ENCODE peak calls at places on chromosomes 1 and 21, in eight cellular contexts. P is mucosa of descending colon, D is fibroblast of pulmonary artery, J is astrocyte of the spinal cord, R is heart left ventricle, N is neural progenitor cell, T is fibroblast of the aortic adventitia, U is bronchial epithelial cell. M is an unnamed sample.

GRCh38 chr21:42024261-42024877 is 14.2 kb upstream of the ZBTB21 start:
- DNase-seq in P (no peak), D (no peak), J (no peak), R (no peak), N (no peak), T (no peak), U (no peak), M (no peak)

GRCh38 chr1:97743129-97743528 is 177.7 kb downstream of the DPYD start:
- DNase-seq in P (no peak), D (no peak), J (no peak), R (no peak), N (no peak), T (no peak), U (peak), M (no peak)

GRCh38 chr1:183124259-183124658 is 61.8 kb upstream of the LAMC2 start:
- DNase-seq in P (no peak), D (peak), J (no peak), R (no peak), N (no peak), T (no peak), U (no peak), M (no peak)

GRCh38 chr1:93813076-93813475 is 65.9 kb downstream of the DNTTIP2 start:
- DNase-seq in P (no peak), D (no peak), J (no peak), R (no peak), N (no peak), T (peak), U (peak), M (peak)

GRCh38 chr1:45355683-45356082 is 15.4 kb upstream of the MUTYH start:
- DNase-seq in P (no peak), D (no peak), J (no peak), R (no peak), N (no peak), T (no peak), U (peak), M (no peak)

GRCh38 chr21:35048183-35048601 is 910 bp downstream of the RUNX1 start:
- DNase-seq in P (no peak), D (no peak), J (no peak), R (peak), N (peak), T (no peak), U (no peak), M (no peak)

GRCh38 chr21:25175938-25176337 is 431.3 kb downstream of the MRPL39 start:
- DNase-seq in P (no peak), D (no peak), J (no peak), R (no peak), N (no peak), T (no peak), U (no peak), M (no peak)

GRCh38 chr21:33761104-33762036 is 119.1 kb downstream of the ITSN1 start:
- DNase-seq in P (no peak), D (peak), J (peak), R (no peak), N (no peak), T (peak), U (peak), M (peak)

GRCh38 chr1:20143318-20143717 is 4.2 kb downstream of the PLA2G2F start:
- DNase-seq in P (no peak), D (no peak), J (no peak), R (no peak), N (no peak), T (no peak), U (no peak), M (no peak)

GRCh38 chr1:183403386-183403957 is 14.7 kb downstream of the NMNAT2 start:
- DNase-seq in P (no peak), D (no peak), J (no peak), R (no peak), N (peak), T (no peak), U (no peak), M (no peak)

GRCh38 chr1:87513971-87514660 is 185.4 kb downstream of the LMO4 start:
- DNase-seq in P (no peak), D (no peak), J (no peak), R (no peak), N (no peak), T (no peak), U (peak), M (peak)

GRCh38 chr1:226633541-226634155 is 85.1 kb downstream of the STUM start:
- DNase-seq in P (no peak), D (no peak), J (no peak), R (peak), N (no peak), T (no peak), U (no peak), M (no peak)

GRCh38 chr1:21773585-21773984 is 9.4 kb downstream of the USP48 start:
- DNase-seq in P (no peak), D (no peak), J (no peak), R (no peak), N (no peak), T (no peak), U (no peak), M (no peak)

GRCh38 chr1:238104752-238105151 is 214.0 kb upstream of the ZP4 start:
- DNase-seq in P (no peak), D (no peak), J (no peak), R (no peak), N (no peak), T (no peak), U (no peak), M (no peak)

GRCh38 chr1:235563513-235563912 is 59.3 kb upstream of the B3GALNT2 start:
- DNase-seq in P (no peak), D (no peak), J (no peak), R (no peak), N (no peak), T (no peak), U (no peak), M (no peak)

GRCh38 chr1:228284521-228284920 is 76.7 kb downstream of the OBSCN start:
- DNase-seq in P (no peak), D (no peak), J (no peak), R (peak), N (no peak), T (no peak), U (no peak), M (no peak)

GRCh38 chr21:28521932-28522826 is 470.5 kb downstream of the LTN1 start:
- DNase-seq in P (no peak), D (peak), J (peak), R (no peak), N (peak), T (peak), U (peak), M (peak)

GRCh38 chr1:50930965-50931737 is 28.9 kb downstream of the FAF1 start:
- DNase-seq in P (no peak), D (no peak), J (no peak), R (no peak), N (no peak), T (no peak), U (no peak), M (peak)

GRCh38 chr1:162373541-162374375 is 2.9 kb downstream of the SPATA46 start:
- DNase-seq in P (no peak), D (peak), J (peak), R (no peak), N (no peak), T (no peak), U (no peak), M (peak)

GRCh38 chr1:101511501-101511900 is 274.7 kb downstream of the S1PR1 start:
- DNase-seq in P (no peak), D (no peak), J (no peak), R (no peak), N (no peak), T (no peak), U (peak), M (no peak)

GRCh38 chr21:16707274-16707673 is 805.6 kb upstream of the CXADR start:
- DNase-seq in P (no peak), D (no peak), J (no peak), R (no peak), N (no peak), T (no peak), U (no peak), M (no peak)

GRCh38 chr1:152109998-152110294 is 5.3 kb downstream of the TCHH start:
- DNase-seq in P (no peak), D (peak), J (no peak), R (no peak), N (no peak), T (no peak), U (no peak), M (no peak)

GRCh38 chr1:152112101-152112884 is 3.0 kb downstream of the TCHH start:
- DNase-seq in P (peak), D (peak), J (peak), R (peak), N (peak), T (peak), U (no peak), M (peak)

GRCh38 chr1:152111515-152111968 is 3.7 kb downstream of the TCHH start:
- DNase-seq in P (peak), D (peak), J (peak), R (no peak), N (peak), T (peak), U (no peak), M (peak)

GRCh38 chr1:152110365-152110859 is 4.8 kb downstream of the TCHH start:
- DNase-seq in P (peak), D (peak), J (peak), R (peak), N (peak), T (peak), U (peak), M (peak)

GRCh38 chr1:152110860-152111514 is 4.3 kb downstream of the TCHH start:
- DNase-seq in P (peak), D (peak), J (peak), R (no peak), N (peak), T (peak), U (peak), M (peak)
- H3K4me3 ChIP-seq in P (no peak), D (peak), J (peak), R (peak), N (peak), T (peak), U (peak), M (peak)

GRCh38 chr1:241424480-241424971 is 67.5 kb upstream of the RGS7 start:
- DNase-seq in P (no peak), D (no peak), J (no peak), R (no peak), N (no peak), T (no peak), U (no peak), M (no peak)

GRCh38 chr1:241419986-241420385 is 63.0 kb upstream of the RGS7 start:
- DNase-seq in P (no peak), D (no peak), J (no peak), R (no peak), N (no peak), T (peak), U (no peak), M (no peak)

DNA sequence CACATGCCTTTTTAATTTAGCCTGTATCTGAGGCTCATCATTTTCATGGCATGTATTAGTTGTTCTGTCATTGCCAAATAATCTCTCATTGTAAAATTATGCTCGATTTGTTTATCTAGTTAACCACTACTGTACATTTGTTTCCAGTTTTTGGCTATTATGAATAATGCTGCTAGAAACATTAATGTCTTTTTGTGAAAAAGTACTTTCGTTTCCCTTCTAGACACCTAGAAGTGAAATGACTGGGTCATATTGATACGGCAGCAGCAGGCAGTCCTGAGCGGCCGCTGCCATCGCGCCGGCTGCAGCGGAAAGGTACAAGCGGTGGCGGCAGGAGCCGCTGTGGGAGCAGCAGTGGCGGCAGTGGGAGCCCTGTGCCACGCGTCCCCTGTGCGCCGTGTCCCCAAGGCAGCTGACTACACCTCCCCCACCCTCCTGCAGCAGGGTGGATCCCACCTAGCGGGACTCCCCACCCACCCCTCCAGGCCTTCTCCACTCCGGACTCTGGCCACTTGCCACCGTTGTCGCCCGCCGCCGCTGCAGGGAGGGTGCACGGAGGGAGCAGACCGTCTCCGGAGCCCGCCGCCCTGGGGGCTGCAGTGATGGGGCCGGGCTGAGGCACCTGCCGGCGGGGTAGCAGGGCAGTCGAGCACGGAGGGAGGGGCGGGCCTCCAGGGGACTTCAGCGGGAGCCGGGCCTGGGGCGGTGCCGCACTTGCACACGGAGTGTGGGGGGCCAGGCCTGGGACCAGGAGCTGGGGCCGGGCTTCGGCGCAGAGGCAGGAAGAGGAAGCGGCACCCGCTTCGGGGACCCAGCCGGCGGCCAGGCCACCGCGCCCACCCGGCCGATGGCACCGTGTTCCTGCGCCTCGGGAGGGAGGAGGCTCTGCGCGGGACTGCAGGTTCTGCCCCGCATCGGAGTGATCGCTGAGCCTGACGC is 66.8 kb upstream of the RGS7 start:
- DNase-seq in P (peak), D (peak), J (peak), R (no peak), N (peak), T (peak), U (no peak), M (peak)
- TF ChIP-seq CTCF in P (no peak), D (no peak), J (no peak), R (no peak), N (peak), T (no peak), U (no peak), M (no peak)

GRCh38 chr21:43894206-43894577 is 29.2 kb downstream of the AGPAT3 start:
- DNase-seq in P (no peak), D (no peak), J (no peak), R (no peak), N (no peak), T (no peak), U (no peak), M (no peak)
- H3K4me3 ChIP-seq in P (no peak), D (no peak), J (no peak), R (peak), N (no peak), T (no peak), U (no peak), M (no peak)

DNA sequence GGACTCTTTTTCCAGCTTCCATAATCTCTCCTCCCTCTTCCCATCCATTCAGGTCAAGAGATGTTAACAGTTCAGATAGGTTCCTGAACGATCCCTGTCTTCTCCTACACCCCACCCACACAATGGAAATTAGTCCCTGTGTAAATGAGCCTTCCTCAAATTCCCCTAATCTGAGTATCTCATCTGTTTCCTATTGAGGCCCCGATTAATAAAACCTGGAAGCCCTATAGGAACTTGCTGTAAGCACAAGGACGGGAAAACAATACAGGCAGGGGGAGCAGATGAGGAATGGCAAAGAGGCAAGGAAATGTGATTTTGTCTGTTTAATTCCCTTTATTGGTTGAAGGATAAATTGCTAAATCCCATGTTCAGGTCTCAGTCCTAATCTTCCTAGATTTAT is 7.1 kb upstream of the GPX7 start:
- DNase-seq in P (no peak), D (no peak), J (no peak), R (no peak), N (no peak), T (no peak), U (no peak), M (no peak)
- TF ChIP-seq CTCF in P (no peak), D (no peak), J (no peak), R (no peak), N (no peak), T (no peak), U (no peak), M (no peak)

DNA sequence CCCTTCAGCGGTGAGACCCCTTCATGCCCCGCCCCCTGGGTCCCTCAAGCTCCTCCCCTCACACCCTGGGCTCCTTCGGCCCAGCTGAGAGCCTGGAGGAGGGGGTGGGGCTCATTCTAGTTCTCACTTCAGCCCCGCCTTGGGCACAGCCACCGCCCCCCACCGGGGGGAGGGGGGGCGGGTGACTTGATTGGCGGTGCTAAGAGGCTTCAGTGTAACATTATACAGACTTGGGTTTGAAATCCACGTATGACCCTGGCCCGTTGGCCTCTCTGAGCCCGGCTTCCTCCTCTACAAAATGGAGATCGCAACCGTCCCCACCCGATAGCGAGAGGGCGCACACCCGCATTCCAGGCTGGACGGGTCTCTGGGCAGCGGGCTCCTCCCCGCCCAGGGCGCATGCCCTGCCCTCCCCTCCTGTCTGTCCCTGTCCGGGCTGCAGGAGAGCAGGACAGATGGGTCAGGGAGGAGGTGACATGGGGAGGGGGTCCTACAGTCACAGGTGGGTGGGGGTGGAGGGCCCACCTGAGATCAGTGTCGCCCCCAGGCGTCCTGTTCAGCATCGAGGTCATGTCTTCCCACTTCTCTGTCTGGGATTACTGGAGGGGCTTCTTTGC is 5.1 kb downstream of the CLCNKB start:
- DNase-seq in P (peak), D (peak), J (peak), R (peak), N (peak), T (peak), U (peak), M (no peak)
- H3K4me3 ChIP-seq in P (no peak), D (peak), J (peak), R (peak), N (peak), T (peak), U (peak), M (no peak)

DNA sequence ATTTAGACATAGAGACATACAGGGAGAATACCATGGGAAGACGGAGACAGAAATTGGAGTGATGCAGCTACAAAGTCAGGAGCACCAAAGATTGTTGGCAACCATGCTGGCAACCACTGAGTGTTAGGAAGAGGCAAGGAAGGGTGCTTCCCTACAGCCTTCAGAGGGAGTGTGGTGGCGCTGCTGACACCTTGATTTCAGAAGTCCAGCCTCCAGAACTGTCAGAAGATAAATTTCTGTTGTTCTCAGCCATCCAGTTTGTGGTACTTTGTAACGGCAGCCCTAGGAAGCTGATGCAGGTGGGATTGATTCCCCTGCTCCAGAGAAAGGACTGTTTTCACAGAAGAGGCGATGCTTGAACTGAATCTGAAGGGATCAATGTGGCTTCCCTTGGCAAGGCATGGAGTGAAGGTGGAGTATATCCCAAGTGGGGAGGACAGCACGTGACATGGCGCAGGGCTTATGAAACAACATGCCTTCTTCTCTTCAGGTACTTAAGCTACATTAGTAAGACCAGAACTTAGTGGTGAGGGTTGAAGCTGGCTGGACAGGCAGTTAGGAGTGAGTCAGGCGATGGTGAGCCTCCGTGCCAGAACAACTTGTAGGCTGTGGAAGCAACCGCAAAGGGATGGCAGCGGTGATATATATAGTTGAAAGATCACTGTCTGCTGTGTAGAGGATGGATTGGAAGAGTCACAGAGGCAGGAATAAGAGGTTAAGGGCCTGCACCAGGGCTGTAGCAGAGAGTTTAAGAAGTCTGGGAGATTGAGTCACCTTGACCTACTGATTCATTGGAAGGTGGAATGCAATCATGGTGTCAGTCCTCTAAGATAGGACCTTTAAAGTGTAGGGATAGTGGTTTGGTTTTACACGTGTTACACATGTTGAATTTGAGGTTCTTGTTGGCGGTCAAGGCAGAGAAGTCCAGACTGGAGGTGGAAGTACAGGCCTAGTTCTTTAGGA is 2.1 kb downstream of the LEPR start:
- DNase-seq in P (no peak), D (peak), J (peak), R (no peak), N (no peak), T (no peak), U (peak), M (peak)
- TF ChIP-seq CTCF in P (no peak), D (no peak), J (no peak), R (no peak), N (no peak), T (no peak), U (no peak), M (no peak)

DNA sequence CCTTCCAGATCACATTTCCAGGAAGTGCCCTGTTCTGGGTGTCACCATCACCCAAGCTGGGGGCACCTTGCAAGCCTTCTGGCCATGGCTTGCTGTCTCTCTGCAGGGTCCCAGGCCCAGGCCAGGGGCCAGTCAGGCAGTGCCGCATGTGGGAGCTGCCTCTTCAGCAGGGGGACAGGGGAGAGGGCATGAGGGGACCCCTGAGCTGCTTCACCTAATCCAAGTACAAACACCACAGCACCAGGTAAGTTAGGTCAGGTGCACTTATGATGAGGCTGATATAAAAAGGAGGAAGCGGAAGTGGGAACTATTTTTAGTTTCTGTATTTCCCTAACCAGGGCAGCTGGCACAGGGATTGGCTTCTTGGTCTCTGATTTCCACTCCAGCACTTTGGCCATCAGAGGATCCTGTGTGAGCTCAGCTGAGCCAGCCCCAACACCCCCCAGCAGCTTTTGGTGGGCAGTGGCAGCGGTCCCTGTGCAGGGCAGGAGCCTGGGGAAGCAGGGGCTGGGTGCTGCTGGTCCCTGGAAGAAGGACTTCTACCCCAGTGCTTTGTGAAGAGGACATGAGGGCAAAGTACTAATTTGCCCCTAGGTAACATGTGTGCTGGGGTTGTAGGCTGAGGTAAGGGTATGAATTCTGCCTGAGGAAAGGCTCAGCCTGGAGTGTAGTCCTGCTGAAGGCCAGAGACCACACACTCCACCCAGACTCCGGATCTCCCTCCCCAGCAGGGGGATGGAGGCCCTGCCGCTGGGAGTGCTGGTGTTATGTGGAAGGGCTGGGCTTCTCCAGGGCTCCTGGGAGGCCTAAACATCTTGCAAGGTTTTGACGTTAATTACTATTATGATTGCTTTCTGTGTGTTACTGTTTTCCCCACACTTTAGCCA is 3.3 kb upstream of the PCBP3 start:
- DNase-seq in P (no peak), D (no peak), J (no peak), R (no peak), N (no peak), T (no peak), U (no peak), M (no peak)
- H3K4me3 ChIP-seq in P (no peak), D (no peak), J (no peak), R (no peak), N (no peak), T (no peak), U (no peak), M (no peak)

M was measured in fibroblast of mammary gland.